ENCODE peak calls at places on chromosome 6, in nine cellular contexts. One of them, this sample, is unnamed.

GRCh38 chr6:42294759-42295158 is 77.1 kb upstream of the MRPS10 start:
- DNase-seq in foreskin fibroblast: peak
- DNase-seq in ascending aorta: no peak
- DNase-seq in neural crest cell: no peak
- DNase-seq in DND-41: no peak
- DNase-seq in progenitor cell of endocrine pancreas: no peak
- DNase-seq in heart left ventricle: no peak
- DNase-seq in HL-60: no peak
- DNase-seq in heart right ventricle: no peak
- DNase-seq in this sample: no peak

GRCh38 chr6:38509713-38510112 is 130.0 kb downstream of the BTBD9 start:
- DNase-seq in heart right ventricle: no peak
- DNase-seq in neural crest cell: no peak
- DNase-seq in ascending aorta: no peak
- DNase-seq in progenitor cell of endocrine pancreas: no peak
- DNase-seq in foreskin fibroblast: no peak
- DNase-seq in DND-41: no peak
- DNase-seq in heart left ventricle: no peak
- DNase-seq in HL-60: no peak
- DNase-seq in this sample: no peak

GRCh38 chr6:11432713-11433450 is 104.7 kb upstream of the TMEM170B start:
- DNase-seq in progenitor cell of endocrine pancreas: no peak
- DNase-seq in HL-60: no peak
- DNase-seq in neural crest cell: no peak
- DNase-seq in heart left ventricle: no peak
- DNase-seq in foreskin fibroblast: peak
- DNase-seq in DND-41: no peak
- DNase-seq in ascending aorta: no peak
- DNase-seq in heart right ventricle: no peak
- DNase-seq in this sample: no peak

GRCh38 chr6:72650081-72650745 is 28.3 kb downstream of the KCNQ5 start:
- DNase-seq in HL-60: no peak
- DNase-seq in neural crest cell: no peak
- DNase-seq in heart left ventricle: no peak
- DNase-seq in heart right ventricle: no peak
- DNase-seq in foreskin fibroblast: no peak
- DNase-seq in progenitor cell of endocrine pancreas: no peak
- DNase-seq in ascending aorta: no peak
- DNase-seq in DND-41: no peak
- DNase-seq in this sample: no peak

GRCh38 chr6:36130672-36131516 is 581 bp downstream of the MAPK13 start:
- DNase-seq in neural crest cell: no peak
- DNase-seq in ascending aorta: peak
- DNase-seq in heart left ventricle: no peak
- DNase-seq in progenitor cell of endocrine pancreas: peak
- DNase-seq in foreskin fibroblast: peak
- DNase-seq in DND-41: no peak
- DNase-seq in heart right ventricle: no peak
- DNase-seq in HL-60: no peak
- DNase-seq in this sample: peak

GRCh38 chr6:15017251-15017650 is 228.6 kb upstream of the JARID2 start:
- DNase-seq in heart right ventricle: peak
- DNase-seq in foreskin fibroblast: peak
- DNase-seq in ascending aorta: no peak
- DNase-seq in neural crest cell: peak
- DNase-seq in progenitor cell of endocrine pancreas: no peak
- DNase-seq in DND-41: peak
- DNase-seq in HL-60: no peak
- DNase-seq in heart left ventricle: peak
- DNase-seq in this sample: no peak

GRCh38 chr6:11391934-11392777 is 145.4 kb upstream of the TMEM170B start:
- DNase-seq in DND-41: no peak
- DNase-seq in ascending aorta: no peak
- DNase-seq in progenitor cell of endocrine pancreas: no peak
- DNase-seq in heart right ventricle: no peak
- DNase-seq in heart left ventricle: no peak
- DNase-seq in HL-60: no peak
- DNase-seq in neural crest cell: no peak
- DNase-seq in foreskin fibroblast: no peak
- DNase-seq in this sample: no peak

GRCh38 chr6:106092279-106092678 is 6.1 kb downstream of the PRDM1 start:
- DNase-seq in DND-41: no peak
- DNase-seq in progenitor cell of endocrine pancreas: no peak
- DNase-seq in foreskin fibroblast: no peak
- DNase-seq in neural crest cell: no peak
- DNase-seq in heart left ventricle: no peak
- DNase-seq in ascending aorta: no peak
- DNase-seq in heart right ventricle: no peak
- DNase-seq in HL-60: no peak
- DNase-seq in this sample: no peak

GRCh38 chr6:104956663-104957294 is at the start of gene LIN28B:
- DNase-seq in ascending aorta: no peak
- DNase-seq in HL-60: no peak
- DNase-seq in progenitor cell of endocrine pancreas: no peak
- DNase-seq in neural crest cell: no peak
- DNase-seq in DND-41: no peak
- DNase-seq in heart left ventricle: no peak
- DNase-seq in heart right ventricle: no peak
- DNase-seq in foreskin fibroblast: no peak
- DNase-seq in this sample: no peak

GRCh38 chr6:132190815-132191175 is 210.5 kb downstream of the MOXD1 start:
- DNase-seq in heart left ventricle: no peak
- DNase-seq in heart right ventricle: no peak
- DNase-seq in progenitor cell of endocrine pancreas: no peak
- DNase-seq in foreskin fibroblast: peak
- DNase-seq in neural crest cell: no peak
- DNase-seq in DND-41: no peak
- DNase-seq in HL-60: no peak
- DNase-seq in ascending aorta: no peak
- DNase-seq in this sample: no peak

GRCh38 chr6:3798211-3798909 is 46.8 kb upstream of the PXDC1 start:
- DNase-seq in DND-41: no peak
- DNase-seq in foreskin fibroblast: no peak
- DNase-seq in ascending aorta: no peak
- DNase-seq in HL-60: no peak
- DNase-seq in heart right ventricle: no peak
- DNase-seq in heart left ventricle: no peak
- DNase-seq in neural crest cell: no peak
- DNase-seq in progenitor cell of endocrine pancreas: no peak
- DNase-seq in this sample: no peak

DNA sequence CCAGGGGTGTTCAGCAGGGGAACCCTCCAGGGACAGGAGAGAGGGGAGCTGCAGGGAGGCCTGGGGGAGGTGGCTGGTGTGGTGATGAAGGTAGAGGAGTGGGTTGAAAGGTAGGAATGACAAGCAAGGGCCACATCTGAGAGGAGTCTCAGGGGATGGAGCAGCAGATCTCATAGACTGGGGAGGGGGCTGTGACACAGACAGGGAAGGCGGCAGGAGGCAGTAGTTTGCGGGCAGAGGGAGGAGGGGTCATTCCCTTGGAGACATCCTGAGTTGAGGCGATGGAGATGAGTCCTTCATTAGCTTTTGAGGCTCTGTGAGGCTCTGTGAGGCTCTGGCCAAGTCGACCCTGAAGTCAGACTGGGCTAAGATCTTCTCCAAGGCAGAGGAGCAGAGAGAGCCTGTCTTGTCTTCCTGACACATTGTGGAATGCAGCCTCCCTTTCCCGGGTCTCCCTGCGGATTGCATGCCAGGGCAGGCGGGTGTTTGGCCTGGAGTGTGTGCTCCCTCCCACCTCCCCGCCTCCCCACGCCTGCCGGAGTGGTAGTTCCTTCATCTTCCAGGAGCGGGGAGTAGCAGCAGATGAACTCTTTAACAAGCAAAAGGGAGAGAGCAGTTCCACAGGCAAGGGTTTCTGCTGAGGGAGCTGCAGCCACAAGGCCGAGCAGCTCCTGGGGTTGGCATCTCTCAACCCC is 34.3 kb upstream of the MLN start:
- DNase-seq in HL-60: no peak
- DNase-seq in neural crest cell: no peak
- DNase-seq in heart right ventricle: no peak
- DNase-seq in heart left ventricle: no peak
- DNase-seq in DND-41: no peak
- DNase-seq in foreskin fibroblast: peak
- DNase-seq in ascending aorta: no peak
- DNase-seq in progenitor cell of endocrine pancreas: no peak
- DNase-seq in this sample: no peak
- TF ChIP-seq CTCF in HL-60: no peak
- TF ChIP-seq CTCF in neural crest cell: no peak
- TF ChIP-seq CTCF in heart right ventricle: no peak
- TF ChIP-seq CTCF in heart left ventricle: no peak
- TF ChIP-seq CTCF in DND-41: no peak
- TF ChIP-seq CTCF in foreskin fibroblast: no peak
- TF ChIP-seq CTCF in ascending aorta: no peak
- TF ChIP-seq CTCF in progenitor cell of endocrine pancreas: no peak
- TF ChIP-seq CTCF in this sample: no peak

GRCh38 chr6:2104524-2104880 is 140.9 kb downstream of the GMDS start:
- DNase-seq in foreskin fibroblast: no peak
- DNase-seq in heart left ventricle: no peak
- DNase-seq in HL-60: no peak
- DNase-seq in progenitor cell of endocrine pancreas: no peak
- DNase-seq in heart right ventricle: no peak
- DNase-seq in DND-41: no peak
- DNase-seq in neural crest cell: no peak
- DNase-seq in ascending aorta: no peak
- DNase-seq in this sample: no peak
- TF ChIP-seq CTCF in foreskin fibroblast: no peak
- TF ChIP-seq CTCF in heart left ventricle: no peak
- TF ChIP-seq CTCF in HL-60: no peak
- TF ChIP-seq CTCF in progenitor cell of endocrine pancreas: no peak
- TF ChIP-seq CTCF in heart right ventricle: no peak
- TF ChIP-seq CTCF in DND-41: no peak
- TF ChIP-seq CTCF in neural crest cell: no peak
- TF ChIP-seq CTCF in ascending aorta: no peak
- TF ChIP-seq CTCF in this sample: no peak

GRCh38 chr6:125791151-125791819 is 525 bp downstream of the NCOA7 start:
- DNase-seq in HL-60: peak
- DNase-seq in heart right ventricle: no peak
- DNase-seq in neural crest cell: no peak
- DNase-seq in foreskin fibroblast: no peak
- DNase-seq in ascending aorta: no peak
- DNase-seq in progenitor cell of endocrine pancreas: no peak
- DNase-seq in DND-41: peak
- DNase-seq in heart left ventricle: no peak
- DNase-seq in this sample: peak

GRCh38 chr6:125790403-125791150 is at the start of gene NCOA7:
- DNase-seq in neural crest cell: peak
- DNase-seq in DND-41: peak
- DNase-seq in foreskin fibroblast: peak
- DNase-seq in heart right ventricle: peak
- DNase-seq in progenitor cell of endocrine pancreas: peak
- DNase-seq in ascending aorta: peak
- DNase-seq in heart left ventricle: peak
- DNase-seq in HL-60: peak
- DNase-seq in this sample: peak

GRCh38 chr6:125789167-125789566 is 1.6 kb upstream of the NCOA7 start:
- DNase-seq in heart left ventricle: no peak
- DNase-seq in neural crest cell: no peak
- DNase-seq in DND-41: no peak
- DNase-seq in foreskin fibroblast: no peak
- DNase-seq in ascending aorta: no peak
- DNase-seq in progenitor cell of endocrine pancreas: no peak
- DNase-seq in HL-60: no peak
- DNase-seq in heart right ventricle: no peak
- DNase-seq in this sample: no peak

GRCh38 chr6:125787791-125788190 is 3.0 kb upstream of the NCOA7 start:
- DNase-seq in DND-41: no peak
- DNase-seq in heart left ventricle: no peak
- DNase-seq in heart right ventricle: no peak
- DNase-seq in HL-60: no peak
- DNase-seq in progenitor cell of endocrine pancreas: no peak
- DNase-seq in neural crest cell: no peak
- DNase-seq in ascending aorta: no peak
- DNase-seq in foreskin fibroblast: no peak
- DNase-seq in this sample: no peak

DNA sequence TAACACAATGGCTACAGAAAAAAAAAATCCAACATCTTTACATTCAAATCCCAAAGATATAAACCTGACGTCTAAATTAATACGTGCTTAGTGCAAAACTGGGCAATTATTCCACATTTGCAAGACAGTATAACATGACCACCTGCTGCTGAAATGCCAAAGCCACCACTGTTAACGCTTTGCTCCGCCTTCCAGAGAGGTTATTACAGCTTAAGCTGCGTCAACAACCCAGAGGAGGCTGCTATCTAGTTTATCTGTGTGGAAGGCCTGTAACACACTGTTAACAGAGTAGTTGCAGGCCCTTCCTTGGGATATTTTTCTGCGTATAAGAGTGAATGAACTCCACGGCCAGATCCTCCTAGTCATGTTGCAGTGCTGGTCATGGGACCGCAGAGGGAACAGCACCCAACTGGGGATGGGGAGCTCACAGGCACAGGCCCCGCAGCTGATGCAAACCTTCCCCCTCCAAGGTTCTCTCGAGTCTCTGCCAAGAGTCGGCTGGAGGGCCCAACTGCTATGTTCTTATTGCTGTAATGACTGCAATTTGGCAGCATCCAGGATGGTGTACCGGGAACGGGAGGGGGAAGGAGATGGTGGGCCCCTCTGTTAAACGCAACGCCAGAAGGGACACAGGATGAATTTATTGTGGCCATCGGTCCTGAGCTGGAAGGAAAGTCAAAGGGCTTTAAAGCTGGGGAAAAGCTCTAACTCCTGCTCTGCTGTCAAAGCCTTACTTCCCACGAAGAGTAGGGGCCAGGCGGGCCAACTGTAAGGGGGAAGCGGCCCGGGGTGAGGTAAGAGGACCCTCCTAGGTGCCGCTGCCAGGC is 971 bp upstream of the NCOA7 start:
- DNase-seq in foreskin fibroblast: no peak
- DNase-seq in DND-41: peak
- DNase-seq in ascending aorta: peak
- DNase-seq in heart left ventricle: peak
- DNase-seq in heart right ventricle: peak
- DNase-seq in HL-60: peak
- DNase-seq in progenitor cell of endocrine pancreas: no peak
- DNase-seq in neural crest cell: peak
- DNase-seq in this sample: peak
- TF ChIP-seq CTCF in foreskin fibroblast: no peak
- TF ChIP-seq CTCF in DND-41: no peak
- TF ChIP-seq CTCF in ascending aorta: no peak
- TF ChIP-seq CTCF in heart left ventricle: no peak
- TF ChIP-seq CTCF in heart right ventricle: no peak
- TF ChIP-seq CTCF in HL-60: no peak
- TF ChIP-seq CTCF in progenitor cell of endocrine pancreas: no peak
- TF ChIP-seq CTCF in neural crest cell: no peak
- TF ChIP-seq CTCF in this sample: no peak

DNA sequence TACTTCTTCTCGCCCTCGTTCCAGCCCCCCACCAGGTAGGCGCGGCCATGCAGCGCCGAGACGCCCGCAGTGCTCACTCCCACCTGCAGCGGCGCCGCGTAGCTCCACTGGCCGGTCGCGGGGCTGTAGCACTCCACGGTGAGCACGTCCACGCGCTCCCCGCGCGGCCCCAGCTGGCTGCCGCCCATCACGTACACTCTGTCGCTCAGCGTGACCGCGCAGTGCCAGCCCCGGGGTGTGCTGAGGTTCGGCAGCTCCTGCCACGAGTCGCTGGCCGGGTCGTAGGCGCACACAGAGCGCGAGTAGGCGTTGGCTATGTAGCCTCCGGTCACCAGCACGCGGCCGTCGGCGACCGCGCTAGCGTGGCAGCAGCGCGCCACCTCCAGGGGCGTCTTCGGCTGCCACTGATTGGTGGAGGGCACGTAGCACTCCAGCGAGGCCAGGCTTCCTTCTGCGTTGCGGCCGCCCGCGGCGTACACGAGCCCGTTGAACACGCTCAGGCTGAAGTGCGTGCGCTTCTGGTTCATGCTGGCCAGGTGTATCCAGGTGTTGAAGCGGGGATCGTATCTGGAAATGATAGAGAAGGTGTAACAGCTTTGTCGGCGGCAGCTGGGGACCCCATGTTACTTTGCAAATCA is 13.7 kb downstream of the KLHL31 start:
- DNase-seq in foreskin fibroblast: peak
- DNase-seq in neural crest cell: peak
- DNase-seq in progenitor cell of endocrine pancreas: peak
- DNase-seq in heart right ventricle: peak
- DNase-seq in heart left ventricle: peak
- DNase-seq in HL-60: peak
- DNase-seq in ascending aorta: peak
- DNase-seq in DND-41: no peak
- DNase-seq in this sample: peak
- TF ChIP-seq CTCF in foreskin fibroblast: no peak
- TF ChIP-seq CTCF in neural crest cell: peak
- TF ChIP-seq CTCF in progenitor cell of endocrine pancreas: peak
- TF ChIP-seq CTCF in heart right ventricle: no peak
- TF ChIP-seq CTCF in heart left ventricle: peak
- TF ChIP-seq CTCF in HL-60: peak
- TF ChIP-seq CTCF in ascending aorta: peak
- TF ChIP-seq CTCF in DND-41: no peak
- TF ChIP-seq CTCF in this sample: peak